ENCODE peak calls at places on chromosomes 11 and 22, in ten cellular contexts. I is brain microvascular endothelial cell; J is CD4-positive, alpha-beta T cell; Q is CD8-positive, alpha-beta memory T cell; N is psoas muscle; O is PC-3; S is aorta; G is ovary; K is heart right ventricle; E is IMR-90. V is an unnamed sample.

GRCh38 chr22:23282089-23282501 is 101.8 kb downstream of the BCR start:
- DNase-seq in I (peak; percentile 16), J (no peak), Q (no peak), N (peak; percentile 64), O (peak; percentile 91), S (peak; percentile 97), G (no peak), K (peak; percentile 54), E (peak; percentile 69), V (peak; percentile 77)

GRCh38 chr11:12691473-12691872 is 17.3 kb downstream of the TEAD1 start:
- DNase-seq in I (peak; percentile 63), J (no peak), Q (no peak), N (no peak), O (no peak), S (no peak), G (no peak), K (no peak), E (peak; percentile 86), V (no peak)

GRCh38 chr22:26439559-26439958 is 10.5 kb downstream of the ASPHD2 start:
- DNase-seq in I (no peak), J (no peak), Q (no peak), N (no peak), O (no peak), S (no peak), G (no peak), K (no peak), E (no peak), V (no peak)

GRCh38 chr11:47083913-47084312 is 92.8 kb downstream of the ARFGAP2 start:
- DNase-seq in I (no peak), J (no peak), Q (no peak), N (no peak), O (peak; percentile 73), S (no peak), G (no peak), K (no peak), E (peak; percentile 81), V (no peak)

GRCh38 chr11:132251095-132251494 is 880.7 kb downstream of the NTM start:
- DNase-seq in I (no peak), J (no peak), Q (no peak), N (no peak), O (no peak), S (no peak), G (no peak), K (no peak), E (no peak), V (no peak)

GRCh38 chr22:27918351-27919221 is 470 bp downstream of the PITPNB start:
- DNase-seq in I (peak; percentile 17), J (peak; percentile 21), Q (peak; percentile 53), N (peak; percentile 70), O (peak; percentile 28), S (peak; percentile 84), G (peak; percentile 42), K (peak; percentile 48), E (peak; percentile 45), V (no peak)

GRCh38 chr22:48098243-48098935 is 1335.9 kb downstream of the TBC1D22A start:
- DNase-seq in I (no peak), J (no peak), Q (peak; percentile 8), N (no peak), O (no peak), S (no peak), G (no peak), K (no peak), E (no peak), V (no peak)

GRCh38 chr11:130648601-130649000 is 200.2 kb downstream of the ADAMTS15 start:
- DNase-seq in I (no peak), J (no peak), Q (no peak), N (peak; percentile 73), O (no peak), S (no peak), G (peak; percentile 58), K (peak; percentile 60), E (no peak), V (no peak)

GRCh38 chr22:35684270-35684700 is 33.4 kb upstream of the APOL5 start:
- DNase-seq in I (peak; percentile 60), J (no peak), Q (no peak), N (no peak), O (no peak), S (no peak), G (no peak), K (no peak), E (peak; percentile 38), V (no peak)

GRCh38 chr11:96393753-96394348 is 4.0 kb downstream of the JRKL start:
- DNase-seq in I (peak; percentile 35), J (no peak), Q (peak; percentile 26), N (no peak), O (peak; percentile 78), S (no peak), G (no peak), K (no peak), E (peak; percentile 61), V (no peak)

GRCh38 chr22:24801906-24802504 is 4.0 kb upstream of the SGSM1 start:
- DNase-seq in I (no peak), J (no peak), Q (no peak), N (no peak), O (no peak), S (no peak), G (no peak), K (no peak), E (no peak), V (no peak)

GRCh38 chr11:130600139-130600538 is 151.7 kb downstream of the ADAMTS15 start:
- DNase-seq in I (peak; percentile 48), J (no peak), Q (no peak), N (no peak), O (no peak), S (no peak), G (no peak), K (no peak), E (peak; percentile 64), V (no peak)

GRCh38 chr11:11769782-11770181 is 72.0 kb upstream of the USP47 start:
- DNase-seq in I (no peak), J (no peak), Q (no peak), N (no peak), O (no peak), S (no peak), G (no peak), K (no peak), E (no peak), V (no peak)

GRCh38 chr11:86636275-86636674 is 36.1 kb downstream of the ME3 start:
- DNase-seq in I (no peak), J (no peak), Q (no peak), N (no peak), O (no peak), S (no peak), G (no peak), K (no peak), E (peak; percentile 31), V (no peak)

GRCh38 chr22:40665312-40665711 is 14.0 kb upstream of the MCHR1 start:
- DNase-seq in I (no peak), J (no peak), Q (no peak), N (peak; percentile 65), O (no peak), S (peak; percentile 91), G (peak; percentile 50), K (peak; percentile 78), E (peak; percentile 85), V (peak; percentile 12)

GRCh38 chr11:131056036-131056435 is 139.8 kb upstream of the SNX19 start:
- DNase-seq in I (no peak), J (no peak), Q (no peak), N (no peak), O (no peak), S (no peak), G (no peak), K (no peak), E (no peak), V (no peak)

GRCh38 chr11:134975866-134976265 is 563.8 kb upstream of the B3GAT1 start:
- DNase-seq in I (no peak), J (no peak), Q (no peak), N (no peak), O (no peak), S (no peak), G (no peak), K (no peak), E (no peak), V (no peak)

GRCh38 chr22:41197046-41197807 is 7.9 kb upstream of the L3MBTL2 start:
- DNase-seq in I (peak; percentile 28), J (peak; percentile 79), Q (peak; percentile 77), N (peak; percentile 91), O (peak; percentile 59), S (peak; percentile 95), G (peak; percentile 78), K (peak; percentile 88), E (peak; percentile 35), V (peak; percentile 65)

GRCh38 chr22:29744902-29745301 is 21.9 kb downstream of the ZMAT5 start:
- DNase-seq in I (peak; percentile 15), J (no peak), Q (no peak), N (peak; percentile 94), O (no peak), S (no peak), G (no peak), K (no peak), E (peak; percentile 70), V (no peak)

DNA sequence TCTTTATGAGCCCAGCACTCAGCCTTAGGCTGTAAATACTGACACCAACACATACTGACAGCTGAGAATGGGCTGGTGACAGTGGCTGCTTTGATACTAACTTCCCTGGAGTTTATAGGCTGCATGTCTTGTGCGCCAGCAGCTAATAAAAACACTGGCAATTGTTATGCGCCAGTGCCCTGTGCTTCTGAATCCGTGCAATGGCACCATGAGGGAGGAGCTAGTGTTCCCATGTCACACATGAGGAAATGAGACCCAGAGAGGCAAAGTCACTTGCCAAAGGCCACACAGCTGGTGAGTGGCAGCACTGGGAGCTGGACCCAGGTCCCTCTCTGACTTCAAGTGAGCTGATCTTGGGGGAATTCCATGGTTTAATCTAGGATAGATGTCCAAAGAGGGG is 23.8 kb downstream of the SHISAL1 start:
- DNase-seq in I (no peak), J (no peak), Q (no peak), N (no peak), O (no peak), S (no peak), G (no peak), K (no peak), E (no peak), V (no peak)
- H3K27ac ChIP-seq in I (no peak overlapping the region), J (no peak overlapping the region), Q (no peak overlapping the region), N (no peak overlapping the region), O (no peak overlapping the region), S (no peak overlapping the region), G (no peak overlapping the region), K (no peak overlapping the region), E (no peak overlapping the region), V (no peak overlapping the region)

GRCh38 chr11:2086239-2087040 is 52.7 kb downstream of the IGF2 start:
- DNase-seq in I (no peak), J (no peak), Q (no peak), N (peak; percentile 42), O (no peak), S (peak; percentile 55), G (no peak), K (no peak), E (no peak), V (no peak)
- H3K27ac ChIP-seq in I (no peak overlapping the region), J (no peak overlapping the region), Q (no peak overlapping the region), N (no peak overlapping the region), O (no peak overlapping the region), S (no peak overlapping the region), G (no peak overlapping the region), K (no peak overlapping the region), E (no peak overlapping the region), V (no peak overlapping the region)

GRCh38 chr22:39171623-39172264 is 19.3 kb upstream of the CBX7 start:
- DNase-seq in I (no peak), J (no peak), Q (no peak), N (no peak), O (no peak), S (no peak), G (no peak), K (no peak), E (no peak), V (no peak)
- H3K27ac ChIP-seq in I (no peak overlapping the region), J (peak overlapping the region; percentile 62), Q (peak overlapping the region; percentile 61), N (no peak overlapping the region), O (no peak overlapping the region), S (no peak overlapping the region), G (no peak overlapping the region), K (peak overlapping the region; percentile 92), E (no peak overlapping the region), V (no peak overlapping the region)

GRCh38 chr11:74321487-74322188 is 10.2 kb upstream of the P4HA3 start:
- DNase-seq in I (peak; percentile 49), J (no peak), Q (no peak), N (no peak), O (peak; percentile 77), S (no peak), G (no peak), K (no peak), E (peak; percentile 65), V (no peak)
- H3K27ac ChIP-seq in I (no peak overlapping the region), J (no peak overlapping the region), Q (no peak overlapping the region), N (peak overlapping the region; percentile 61), O (peak overlapping the region; percentile 56), S (no peak overlapping the region), G (no peak overlapping the region), K (peak overlapping the region; percentile 19), E (no peak overlapping the region), V (no peak overlapping the region)